ENCODE peak calls at places on chromosome 16, in five cellular contexts. One of them, this sample, is unnamed.
A peak's percentile ranks its signal among the peaks of the same experiment; 100 is the strongest.

GRCh38 chr16:35724551-35724950 is 2265.1 kb downstream of the TP53TG3F start:
- DNase-seq in psoas muscle: no peak
- DNase-seq in cardiac fibroblast: no peak
- DNase-seq in fibroblast of mammary gland: no peak
- DNase-seq in Karpas-422: no peak
- DNase-seq in this sample: no peak

GRCh38 chr16:27972500-27972899 is 91.0 kb downstream of the GSG1L start:
- DNase-seq in psoas muscle: no peak
- DNase-seq in cardiac fibroblast: peak; percentile 54
- DNase-seq in fibroblast of mammary gland: peak; percentile 25
- DNase-seq in Karpas-422: peak; percentile 90
- DNase-seq in this sample: peak; percentile 2

GRCh38 chr16:78816499-78817441 is 717.3 kb downstream of the WWOX start:
- DNase-seq in psoas muscle: peak; percentile 40
- DNase-seq in cardiac fibroblast: peak; percentile 0
- DNase-seq in fibroblast of mammary gland: peak; percentile 76
- DNase-seq in Karpas-422: no peak
- DNase-seq in this sample: no peak

GRCh38 chr16:66058181-66058580 is 308.3 kb upstream of the CDH5 start:
- DNase-seq in psoas muscle: no peak
- DNase-seq in cardiac fibroblast: no peak
- DNase-seq in fibroblast of mammary gland: peak; percentile 64
- DNase-seq in Karpas-422: no peak
- DNase-seq in this sample: no peak

GRCh38 chr16:73183678-73184092 is 135.8 kb upstream of the ZFHX3 start:
- DNase-seq in psoas muscle: no peak
- DNase-seq in cardiac fibroblast: peak; percentile 24
- DNase-seq in fibroblast of mammary gland: peak; percentile 33
- DNase-seq in Karpas-422: no peak
- DNase-seq in this sample: no peak

GRCh38 chr16:29710227-29711219 is 31.5 kb downstream of the QPRT start:
- DNase-seq in psoas muscle: no peak
- DNase-seq in cardiac fibroblast: peak; percentile 82
- DNase-seq in fibroblast of mammary gland: peak; percentile 79
- DNase-seq in Karpas-422: peak; percentile 91
- DNase-seq in this sample: no peak

GRCh38 chr16:81600275-81600674 is 155.7 kb downstream of the CMIP start:
- DNase-seq in psoas muscle: no peak
- DNase-seq in cardiac fibroblast: peak; percentile 59
- DNase-seq in fibroblast of mammary gland: peak; percentile 35
- DNase-seq in Karpas-422: no peak
- DNase-seq in this sample: no peak

GRCh38 chr16:22093952-22094351 is 1.6 kb downstream of the VWA3A start:
- DNase-seq in psoas muscle: no peak
- DNase-seq in cardiac fibroblast: no peak
- DNase-seq in fibroblast of mammary gland: no peak
- DNase-seq in Karpas-422: no peak
- DNase-seq in this sample: no peak

GRCh38 chr16:84598391-84598750 is 19.5 kb downstream of the COTL1 start:
- DNase-seq in psoas muscle: no peak
- DNase-seq in cardiac fibroblast: no peak
- DNase-seq in fibroblast of mammary gland: no peak
- DNase-seq in Karpas-422: peak; percentile 63
- DNase-seq in this sample: no peak

GRCh38 chr16:51624083-51624775 is 473.2 kb upstream of the SALL1 start:
- DNase-seq in psoas muscle: no peak
- DNase-seq in cardiac fibroblast: no peak
- DNase-seq in fibroblast of mammary gland: peak; percentile 72
- DNase-seq in Karpas-422: no peak
- DNase-seq in this sample: no peak

GRCh38 chr16:87153326-87153725 is 163.9 kb downstream of the C16orf95 start:
- DNase-seq in psoas muscle: no peak
- DNase-seq in cardiac fibroblast: no peak
- DNase-seq in fibroblast of mammary gland: no peak
- DNase-seq in Karpas-422: no peak
- DNase-seq in this sample: no peak

GRCh38 chr16:81790772-81791171 is 11.7 kb downstream of the PLCG2 start:
- DNase-seq in psoas muscle: no peak
- DNase-seq in cardiac fibroblast: no peak
- DNase-seq in fibroblast of mammary gland: no peak
- DNase-seq in Karpas-422: peak; percentile 46
- DNase-seq in this sample: no peak

GRCh38 chr16:66911112-66911511 is 7.6 kb downstream of the CDH16 start:
- DNase-seq in psoas muscle: no peak
- DNase-seq in cardiac fibroblast: peak; percentile 19
- DNase-seq in fibroblast of mammary gland: no peak
- DNase-seq in Karpas-422: no peak
- DNase-seq in this sample: no peak

GRCh38 chr16:87487361-87487924 is 5.4 kb downstream of the ZCCHC14 start:
- DNase-seq in psoas muscle: peak; percentile 61
- DNase-seq in cardiac fibroblast: peak; percentile 48
- DNase-seq in fibroblast of mammary gland: no peak
- DNase-seq in Karpas-422: no peak
- DNase-seq in this sample: no peak

GRCh38 chr16:83994087-83994486 is 26.0 kb downstream of the NECAB2 start:
- DNase-seq in psoas muscle: no peak
- DNase-seq in cardiac fibroblast: peak; percentile 98
- DNase-seq in fibroblast of mammary gland: peak; percentile 98
- DNase-seq in Karpas-422: no peak
- DNase-seq in this sample: no peak

GRCh38 chr16:57184113-57184512 is 1.7 kb downstream of the PSME3IP1 start:
- DNase-seq in psoas muscle: no peak
- DNase-seq in cardiac fibroblast: no peak
- DNase-seq in fibroblast of mammary gland: no peak
- DNase-seq in Karpas-422: no peak
- DNase-seq in this sample: no peak
- H3K4me3 ChIP-seq in psoas muscle: no peak overlapping the region
- H3K4me3 ChIP-seq in cardiac fibroblast: no peak overlapping the region
- H3K4me3 ChIP-seq in fibroblast of mammary gland: no peak overlapping the region
- H3K4me3 ChIP-seq in Karpas-422: peak overlapping the region; percentile 96
- H3K4me3 ChIP-seq in this sample: no peak overlapping the region

GRCh38 chr16:12583237-12583897 is 220.3 kb downstream of the CPPED1 start:
- DNase-seq in psoas muscle: no peak
- DNase-seq in cardiac fibroblast: no peak
- DNase-seq in fibroblast of mammary gland: no peak
- DNase-seq in Karpas-422: no peak
- DNase-seq in this sample: no peak
- H3K4me3 ChIP-seq in psoas muscle: no peak overlapping the region
- H3K4me3 ChIP-seq in cardiac fibroblast: no peak overlapping the region
- H3K4me3 ChIP-seq in fibroblast of mammary gland: no peak overlapping the region
- H3K4me3 ChIP-seq in Karpas-422: no peak overlapping the region
- H3K4me3 ChIP-seq in this sample: no peak overlapping the region

GRCh38 chr16:74773431-74774222 is 993 bp downstream of the FA2H start:
- DNase-seq in psoas muscle: no peak
- DNase-seq in cardiac fibroblast: no peak
- DNase-seq in fibroblast of mammary gland: no peak
- DNase-seq in Karpas-422: no peak
- DNase-seq in this sample: no peak
- H3K4me3 ChIP-seq in psoas muscle: peak overlapping the region; percentile 61
- H3K4me3 ChIP-seq in cardiac fibroblast: no peak overlapping the region
- H3K4me3 ChIP-seq in fibroblast of mammary gland: no peak overlapping the region
- H3K4me3 ChIP-seq in Karpas-422: no peak overlapping the region
- H3K4me3 ChIP-seq in this sample: no peak overlapping the region

GRCh38 chr16:3358884-3359283 is 3.2 kb downstream of the OR2C1 start:
- DNase-seq in psoas muscle: no peak
- DNase-seq in cardiac fibroblast: peak; percentile 2
- DNase-seq in fibroblast of mammary gland: no peak
- DNase-seq in Karpas-422: no peak
- DNase-seq in this sample: no peak

GRCh38 chr16:3356118-3356517 is 429 bp downstream of the OR2C1 start:
- DNase-seq in psoas muscle: no peak
- DNase-seq in cardiac fibroblast: no peak
- DNase-seq in fibroblast of mammary gland: no peak
- DNase-seq in Karpas-422: no peak
- DNase-seq in this sample: no peak

GRCh38 chr16:3355589-3355988 is at the start of gene OR2C1:
- DNase-seq in psoas muscle: no peak
- DNase-seq in cardiac fibroblast: no peak
- DNase-seq in fibroblast of mammary gland: no peak
- DNase-seq in Karpas-422: no peak
- DNase-seq in this sample: no peak
- H3K4me3 ChIP-seq in psoas muscle: no peak within 1 kb of the TSS
- H3K4me3 ChIP-seq in cardiac fibroblast: no peak within 1 kb of the TSS
- H3K4me3 ChIP-seq in fibroblast of mammary gland: no peak within 1 kb of the TSS
- H3K4me3 ChIP-seq in Karpas-422: no peak within 1 kb of the TSS
- H3K4me3 ChIP-seq in this sample: no peak within 1 kb of the TSS

DNA sequence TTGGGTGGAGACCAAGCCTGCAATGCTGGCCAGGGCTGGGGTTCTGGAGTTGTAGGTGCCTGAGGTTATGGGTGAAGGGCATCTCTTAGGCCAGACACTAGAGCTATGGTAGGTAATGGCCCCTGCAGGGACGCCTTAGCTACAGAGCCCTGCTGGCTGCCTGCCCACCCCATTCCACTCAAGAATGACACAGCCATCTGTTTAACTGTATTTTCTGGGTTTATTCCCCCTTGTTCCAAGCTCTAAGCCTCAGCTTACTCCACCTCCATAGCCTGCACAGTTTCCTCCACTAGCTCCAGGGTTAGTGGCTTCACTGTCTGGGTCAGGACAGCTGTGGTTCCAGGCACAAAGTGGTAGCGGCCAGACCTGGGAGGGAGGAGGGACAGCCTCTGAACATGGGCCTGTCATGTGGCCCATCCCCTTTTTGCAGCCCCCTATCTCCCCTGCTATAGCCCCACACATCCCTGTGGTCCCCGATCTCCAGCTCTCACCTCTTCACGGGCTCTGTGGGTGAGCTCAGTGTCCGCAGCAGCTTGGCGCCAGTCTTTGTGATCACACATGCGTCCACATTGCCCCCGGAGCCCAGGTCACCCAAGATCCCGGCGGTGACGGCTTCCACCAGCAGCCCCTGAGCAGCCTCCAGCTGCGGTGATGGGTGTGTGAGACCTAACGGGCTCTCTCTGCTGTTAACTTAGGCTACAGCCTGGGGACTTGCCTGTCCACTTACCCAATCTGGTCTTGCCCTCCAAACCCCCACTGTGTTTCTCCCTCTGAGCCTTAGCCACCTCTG is 2.1 kb downstream of the PSMB10 start:
- DNase-seq in psoas muscle: no peak
- DNase-seq in cardiac fibroblast: no peak
- DNase-seq in fibroblast of mammary gland: no peak
- DNase-seq in Karpas-422: no peak
- DNase-seq in this sample: no peak
- H3K4me3 ChIP-seq in psoas muscle: peak overlapping the region; percentile 81
- H3K4me3 ChIP-seq in cardiac fibroblast: no peak overlapping the region
- H3K4me3 ChIP-seq in fibroblast of mammary gland: peak overlapping the region; percentile 88
- H3K4me3 ChIP-seq in Karpas-422: peak overlapping the region; percentile 91
- H3K4me3 ChIP-seq in this sample: no peak overlapping the region

DNA sequence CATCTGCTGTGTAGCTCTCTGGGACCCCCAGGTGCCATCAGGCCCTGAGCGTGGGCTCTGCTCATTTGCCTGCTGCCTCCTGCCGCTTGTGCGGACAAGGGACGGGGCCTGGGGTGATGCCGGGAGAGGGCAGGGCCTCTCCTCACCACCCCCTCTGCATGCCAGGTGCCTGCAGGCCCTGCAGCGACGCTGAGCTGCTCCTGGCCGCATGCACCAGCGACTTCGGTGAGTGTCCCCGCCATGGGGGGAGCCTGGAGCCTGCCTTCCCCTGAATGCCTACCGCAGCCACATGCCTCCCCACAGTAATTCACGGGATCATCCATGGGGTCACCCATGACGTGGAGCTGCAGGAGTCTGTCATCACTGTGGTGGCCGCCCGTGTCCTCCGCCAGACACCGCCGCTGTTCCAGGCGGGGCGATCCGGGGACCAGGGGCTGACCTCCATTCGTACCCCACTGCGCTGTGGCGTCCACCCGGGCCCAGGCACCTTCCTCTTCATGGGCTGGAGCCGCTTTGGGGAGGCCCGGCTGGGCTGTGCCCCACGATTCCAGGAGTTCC is 1.9 kb downstream of the METRN start:
- DNase-seq in psoas muscle: no peak
- DNase-seq in cardiac fibroblast: no peak
- DNase-seq in fibroblast of mammary gland: no peak
- DNase-seq in Karpas-422: no peak
- DNase-seq in this sample: no peak
- H3K4me3 ChIP-seq in psoas muscle: no peak overlapping the region
- H3K4me3 ChIP-seq in cardiac fibroblast: no peak overlapping the region
- H3K4me3 ChIP-seq in fibroblast of mammary gland: no peak overlapping the region
- H3K4me3 ChIP-seq in Karpas-422: peak overlapping the region; percentile 81
- H3K4me3 ChIP-seq in this sample: no peak overlapping the region

GRCh38 chr16:50313596-50314483 is 47.5 kb downstream of the ADCY7 start:
- DNase-seq in psoas muscle: peak; percentile 79
- DNase-seq in cardiac fibroblast: peak; percentile 75
- DNase-seq in fibroblast of mammary gland: peak; percentile 76
- DNase-seq in Karpas-422: no peak
- DNase-seq in this sample: no peak
- H3K4me3 ChIP-seq in psoas muscle: no peak overlapping the region
- H3K4me3 ChIP-seq in cardiac fibroblast: no peak overlapping the region
- H3K4me3 ChIP-seq in fibroblast of mammary gland: no peak overlapping the region
- H3K4me3 ChIP-seq in Karpas-422: no peak overlapping the region
- H3K4me3 ChIP-seq in this sample: no peak overlapping the region

DNA sequence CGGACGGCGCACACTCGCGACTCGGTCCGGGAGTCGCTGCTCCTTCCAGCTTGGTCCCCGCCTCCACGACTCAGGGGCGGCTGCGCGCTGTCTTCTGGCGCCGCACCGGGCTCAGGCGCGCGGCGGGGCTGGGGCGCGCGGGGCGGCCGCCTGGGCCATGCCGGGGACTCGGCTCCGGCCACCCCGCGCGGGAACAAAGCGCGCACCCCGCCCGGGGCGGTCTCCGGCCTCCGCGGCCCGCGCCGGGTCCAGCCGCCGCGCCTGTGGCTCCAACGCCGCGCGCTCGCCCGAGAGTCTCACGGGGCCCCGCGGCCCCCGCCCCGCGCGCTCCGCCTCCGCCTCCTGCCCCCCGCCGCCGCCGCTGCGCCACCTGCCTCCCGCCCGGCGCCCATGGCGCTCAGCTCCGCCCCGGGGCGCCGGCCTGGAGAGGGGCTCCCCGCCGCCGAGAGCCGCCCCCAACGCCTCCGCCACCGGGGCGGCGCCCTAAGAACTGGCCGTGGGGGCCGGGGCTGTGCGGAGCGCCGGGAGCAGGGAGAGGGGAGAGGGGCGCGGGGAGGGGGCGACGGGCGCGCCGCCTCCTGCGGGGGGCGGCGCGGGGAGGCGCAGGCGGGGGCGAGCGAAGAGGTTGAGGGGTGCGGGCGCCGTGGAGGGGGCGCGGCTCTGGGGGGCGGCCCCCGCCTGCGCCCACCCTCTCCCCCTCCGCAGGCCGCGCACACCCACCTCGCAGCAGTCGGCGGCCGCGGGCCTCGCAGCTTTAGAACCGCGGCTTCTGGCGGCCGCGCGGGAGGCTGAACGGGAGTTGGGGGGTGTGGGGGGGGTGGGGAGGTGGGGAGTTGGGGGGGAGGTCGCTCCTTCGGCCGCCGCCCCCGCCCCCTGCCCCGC is 35.7 kb downstream of the CBFA2T3 start:
- DNase-seq in psoas muscle: peak; percentile 14
- DNase-seq in cardiac fibroblast: no peak
- DNase-seq in fibroblast of mammary gland: no peak
- DNase-seq in Karpas-422: no peak
- DNase-seq in this sample: no peak
- H3K4me3 ChIP-seq in psoas muscle: peak overlapping the region; percentile 71
- H3K4me3 ChIP-seq in cardiac fibroblast: no peak overlapping the region
- H3K4me3 ChIP-seq in fibroblast of mammary gland: no peak overlapping the region
- H3K4me3 ChIP-seq in Karpas-422: no peak overlapping the region
- H3K4me3 ChIP-seq in this sample: no peak overlapping the region